ENCODE peak calls at places on chromosomes 12 and 14, in ten cellular contexts. P, M, A, L, Z, N, H, Y, G and X are unnamed samples. For H3K36me3, the result is how much of the 10 kb centered on the place peaks cover.

GRCh38 chr14:92603309-92604257 is 90.0 kb downstream of the RIN3 start:
- DNase-seq in H (no peak), N (peak), M (peak), Y (no peak), P (peak), G (no peak), L (no peak), Z (peak), A (peak), X (no peak)

GRCh38 chr12:94260717-94261116 is 112.3 kb downstream of the PLXNC1 start:
- DNase-seq in N (no peak), G (no peak), Z (no peak), P (no peak), M (no peak), H (no peak), L (no peak), Y (no peak), A (no peak), X (no peak)

GRCh38 chr12:130195776-130196175 is 33.5 kb downstream of the FZD10 start:
- DNase-seq in M (no peak), A (no peak), Y (no peak), H (no peak), Z (no peak), N (no peak), G (no peak), L (no peak), P (no peak), X (no peak)

GRCh38 chr14:77485256-77485655 is 13.4 kb downstream of the ISM2 start:
- DNase-seq in Y (no peak), A (no peak), G (no peak), M (no peak), Z (no peak), P (no peak), H (no peak), L (no peak), N (no peak), X (no peak)

GRCh38 chr12:109627633-109628032 is 54.0 kb downstream of the MVK start:
- DNase-seq in Y (no peak), N (no peak), A (no peak), M (no peak), G (no peak), L (no peak), Z (no peak), P (no peak), H (no peak), X (no peak)

GRCh38 chr14:36214476-36215216 is 38.1 kb upstream of the PTCSC3 start:
- DNase-seq in Y (no peak), A (no peak), N (no peak), P (no peak), L (no peak), H (no peak), Z (no peak), G (no peak), M (no peak), X (no peak)

GRCh38 chr14:95480109-95480886 is 36.2 kb downstream of the SYNE3 start:
- DNase-seq in Y (no peak), L (no peak), P (no peak), A (peak), M (no peak), Z (peak), N (no peak), H (no peak), G (no peak), X (no peak)

GRCh38 chr12:89040146-89040964 is 311.9 kb downstream of the DUSP6 start:
- DNase-seq in Z (no peak), G (no peak), L (no peak), Y (peak), H (no peak), M (peak), A (peak), P (no peak), N (no peak), X (peak)

GRCh38 chr12:57241556-57242310 is 9.3 kb downstream of the STAC3 start:
- DNase-seq in Z (no peak), P (no peak), A (no peak), M (peak), H (peak), L (peak), Y (peak), G (no peak), N (no peak), X (no peak)

GRCh38 chr12:53501615-53502181 is 615 bp downstream of the TARBP2 start:
- DNase-seq in L (no peak), N (no peak), H (peak), Y (no peak), G (no peak), P (no peak), A (no peak), Z (no peak), M (no peak), X (no peak)

GRCh38 chr14:26897186-26897585 is 299.4 kb upstream of the NOVA1 start:
- DNase-seq in G (no peak), M (no peak), N (no peak), P (no peak), Y (no peak), A (no peak), Z (no peak), H (no peak), L (no peak), X (no peak)

GRCh38 chr14:105853907-105854599 is 327.7 kb downstream of the TMEM121 start:
- DNase-seq in Y (peak), L (peak), H (peak), P (no peak), M (no peak), Z (peak), G (no peak), N (no peak), A (no peak), X (no peak)

GRCh38 chr12:74490390-74491064 is 47.1 kb upstream of the ATXN7L3B start:
- DNase-seq in H (no peak), G (no peak), P (no peak), M (no peak), Z (no peak), Y (no peak), N (no peak), L (no peak), A (no peak), X (no peak)

GRCh38 chr12:10968765-10969456 is 17.8 kb downstream of the TAS2R50 start:
- DNase-seq in H (peak), L (no peak), P (no peak), G (no peak), Y (no peak), M (no peak), A (peak), N (peak), Z (peak), X (peak)

GRCh38 chr14:102592969-102593840 is 756 bp downstream of the RCOR1 start:
- DNase-seq in P (peak), A (peak), H (peak), N (peak), G (peak), M (peak), Z (peak), Y (peak), L (peak), X (peak)

GRCh38 chr12:118544569-118544968 is 168.2 kb downstream of the SUDS3 start:
- DNase-seq in Z (no peak), P (no peak), A (peak), L (no peak), Y (no peak), G (no peak), H (no peak), N (no peak), M (no peak), X (no peak)

GRCh38 chr12:94604299-94604698 is 46.1 kb downstream of the TMCC3 start:
- DNase-seq in M (no peak), A (no peak), H (no peak), Y (no peak), Z (no peak), P (no peak), N (no peak), L (no peak), G (no peak), X (no peak)

GRCh38 chr14:36514278-36515104 is 5.5 kb downstream of the NKX2-1 start:
- DNase-seq in N (no peak), M (peak), A (no peak), P (no peak), Z (no peak), G (no peak), L (no peak), Y (no peak), H (no peak), X (peak)

GRCh38 chr14:97179573-97179972 is 382.4 kb downstream of the VRK1 start:
- DNase-seq in N (no peak), M (no peak), Z (no peak), H (no peak), L (no peak), P (no peak), G (no peak), Y (no peak), A (no peak), X (no peak)

GRCh38 chr14:97180304-97181200 is 383.4 kb downstream of the VRK1 start:
- DNase-seq in M (no peak), G (no peak), Y (no peak), P (no peak), H (no peak), L (no peak), Z (no peak), N (no peak), A (no peak), X (no peak)

GRCh38 chr14:97177635-97178034 is 380.5 kb downstream of the VRK1 start:
- DNase-seq in L (no peak), P (no peak), Z (no peak), M (no peak), G (no peak), Y (no peak), H (no peak), N (no peak), A (no peak), X (no peak)

GRCh38 chr14:97178781-97179180 is 381.6 kb downstream of the VRK1 start:
- DNase-seq in P (no peak), L (no peak), M (no peak), Y (no peak), G (no peak), H (no peak), A (no peak), Z (no peak), N (no peak), X (no peak)

DNA sequence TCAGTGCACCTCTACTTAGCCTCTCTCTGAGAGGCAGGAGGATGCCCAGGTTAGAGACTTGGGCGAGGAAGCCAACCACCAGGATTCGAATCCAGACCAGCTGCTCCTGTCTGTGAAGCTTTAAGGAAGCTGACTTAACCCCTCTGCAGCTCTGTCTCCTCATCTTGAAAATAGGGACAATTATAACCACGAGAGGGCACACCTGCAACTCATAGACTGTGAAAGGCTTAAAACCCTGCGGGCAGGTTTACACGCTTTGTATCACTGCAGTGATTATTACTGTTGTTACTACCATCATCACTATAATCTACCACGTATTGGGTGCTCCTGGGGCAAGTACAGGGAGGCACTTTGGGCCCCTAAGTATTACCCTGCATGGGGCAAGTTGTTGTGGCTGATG is 379.8 kb downstream of the VRK1 start:
- DNase-seq in Z (no peak), L (no peak), N (no peak), Y (no peak), M (peak), A (no peak), H (no peak), P (peak), G (peak), X (no peak)
- TF ChIP-seq CTCF in Z (peak), L (no peak), N (no peak), Y (no peak), M (peak), A (no peak), H (no peak), P (no peak), G (peak), X (no peak)

GRCh38 chr12:51059086-51059485 is 11.0 kb downstream of the LETMD1 start:
- DNase-seq in G (no peak), P (no peak), H (no peak), Y (no peak), A (no peak), Z (no peak), M (no peak), N (no peak), L (no peak), X (no peak)
- H3K36me3 ChIP-seq in G (half or more), P (under half), H (under half), Y (under half), A (under half), Z (half or more), M (under half), N (under half), L (under half), X (half or more)

DNA sequence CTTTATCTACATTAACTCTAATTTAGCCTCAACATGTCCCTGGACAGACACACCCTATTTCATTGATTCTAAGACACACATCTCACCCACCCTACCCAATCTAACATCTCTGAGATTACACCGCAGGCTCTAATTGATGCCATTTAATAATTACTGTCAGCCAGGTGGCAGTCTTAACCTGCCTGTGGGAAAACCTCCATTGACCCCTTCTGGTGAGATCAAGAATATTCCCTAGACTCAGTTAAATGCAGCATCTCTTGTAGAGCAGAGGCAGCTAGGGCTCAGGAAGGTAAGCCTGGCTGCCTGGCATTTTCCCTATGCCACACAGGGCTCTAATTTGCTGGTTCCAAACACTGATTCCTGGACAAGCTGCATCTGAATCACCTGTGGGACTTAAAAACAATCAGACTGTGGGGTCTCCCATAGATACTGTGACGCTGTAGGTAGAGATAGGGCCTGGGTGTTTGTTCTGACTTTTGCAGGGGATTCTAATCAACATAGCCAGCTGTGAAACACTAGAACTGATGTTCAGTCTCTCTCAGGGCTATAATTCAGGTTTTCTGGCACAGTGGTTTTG is 14.3 kb downstream of the MCRS1 start:
- DNase-seq in H (no peak), A (no peak), L (no peak), G (peak), M (peak), N (no peak), Y (no peak), P (no peak), Z (no peak), X (no peak)
- TF ChIP-seq CTCF in H (no peak), A (peak), L (peak), G (peak), M (peak), N (peak), Y (no peak), P (peak), Z (peak), X (no peak)

GRCh38 chr14:58643366-58643765 is 5.6 kb downstream of the DACT1 start:
- DNase-seq in H (no peak), Y (no peak), A (no peak), N (no peak), G (no peak), M (no peak), Z (no peak), P (peak), L (no peak), X (no peak)

GRCh38 chr14:58638231-58639205 is 756 bp downstream of the DACT1 start:
- DNase-seq in G (peak), N (no peak), M (peak), Z (peak), P (peak), H (peak), A (peak), Y (peak), L (no peak), X (peak)

GRCh38 chr14:58641509-58641908 is 3.7 kb downstream of the DACT1 start:
- DNase-seq in H (no peak), A (no peak), N (no peak), L (no peak), M (no peak), P (no peak), Y (no peak), Z (no peak), G (no peak), X (no peak)

GRCh38 chr14:58639842-58640484 is 2.2 kb downstream of the DACT1 start:
- DNase-seq in Z (no peak), P (peak), Y (no peak), A (peak), N (peak), M (peak), G (peak), L (no peak), H (no peak), X (no peak)

DNA sequence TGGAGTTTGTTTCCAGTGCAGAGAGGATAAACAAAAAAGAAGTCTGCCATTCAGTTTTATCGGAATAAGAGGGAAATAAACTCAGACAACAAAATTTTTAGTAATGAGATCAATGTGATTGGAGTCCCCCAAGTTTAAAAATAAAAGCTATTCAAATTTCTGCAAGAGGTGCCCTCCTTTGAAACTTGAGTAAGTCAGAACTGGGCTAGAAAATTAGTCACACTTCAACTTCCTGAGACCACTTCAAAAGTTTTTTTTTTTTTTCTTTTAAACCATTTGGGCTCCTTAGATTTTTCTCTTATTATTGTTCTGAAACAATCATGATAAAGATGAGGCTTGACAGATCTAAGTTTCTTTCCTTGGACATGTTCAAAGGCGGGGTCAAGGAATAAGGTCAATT is 3.2 kb downstream of the DACT1 start:
- DNase-seq in G (no peak), P (no peak), A (no peak), N (no peak), M (no peak), H (no peak), Z (no peak), Y (no peak), L (no peak), X (no peak)
- H3K36me3 ChIP-seq in G (under half), P (under half), A (under half), N (under half), M (under half), H (under half), Z (under half), Y (under half), L (under half), X (under half)

DNA sequence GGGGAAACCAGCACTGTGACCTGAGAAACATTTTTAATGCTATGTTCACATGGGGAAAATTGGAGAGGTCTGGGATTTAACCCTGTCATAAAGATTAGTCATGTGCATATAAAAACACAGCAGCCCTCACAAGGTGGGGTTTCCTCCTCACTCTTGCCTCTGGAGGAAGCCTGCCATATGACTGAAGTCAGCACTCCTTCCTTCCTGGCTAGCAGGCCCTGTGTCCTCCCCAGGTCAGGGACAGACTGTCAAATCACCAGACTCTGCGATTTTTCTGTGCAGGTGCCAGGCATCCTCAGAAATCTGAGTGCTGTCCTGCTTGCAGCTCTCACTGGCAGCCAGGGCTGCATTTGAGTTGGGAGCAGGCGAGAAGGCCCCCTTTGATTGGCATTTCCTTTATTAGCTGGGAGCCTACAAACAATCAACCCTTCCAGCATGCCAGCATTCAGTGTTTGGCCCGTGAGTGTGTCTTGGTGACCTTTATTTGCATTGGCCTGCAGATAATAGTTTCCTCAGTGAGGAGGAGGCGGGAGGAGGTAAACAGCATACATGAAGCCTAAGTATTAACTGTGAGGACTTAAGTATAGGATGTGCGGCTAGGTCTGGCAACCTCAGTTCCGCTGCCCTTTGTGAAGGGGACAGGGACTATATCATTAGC is 183.8 kb upstream of the ARHGAP5 start:
- DNase-seq in Z (no peak), L (no peak), P (peak), H (no peak), N (no peak), M (peak), G (no peak), A (peak), Y (no peak), X (no peak)
- TF ChIP-seq CTCF in Z (no peak), L (no peak), P (no peak), H (no peak), N (no peak), M (no peak), G (no peak), A (no peak), Y (no peak), X (no peak)

DNA sequence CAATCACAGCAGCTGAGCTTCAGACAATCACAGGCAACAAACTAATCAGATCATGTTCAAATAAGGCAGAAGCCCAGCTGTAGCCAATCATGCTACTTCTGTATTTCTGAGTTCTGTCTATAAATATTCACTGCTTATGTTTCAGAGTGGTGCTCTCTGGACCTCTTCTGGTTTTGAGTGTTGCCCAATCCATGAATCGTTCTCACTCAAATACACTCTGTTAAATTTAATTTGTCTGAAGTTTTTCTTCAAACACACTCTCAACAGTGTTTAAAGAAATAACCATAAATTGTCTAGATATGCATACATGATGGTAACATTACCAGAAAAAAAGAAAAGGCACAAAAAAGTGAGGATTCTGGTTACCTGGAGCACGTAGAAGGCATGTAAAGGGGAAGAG is 77.9 kb upstream of the BBS10 start:
- DNase-seq in N (no peak), G (no peak), H (no peak), Z (no peak), Y (no peak), A (no peak), L (no peak), M (no peak), P (no peak), X (no peak)
- H3K36me3 ChIP-seq in N (under half), G (under half), H (under half), Z (under half), Y (under half), A (under half), L (under half), M (under half), P (under half), X (under half)